ENCODE peak calls at places on chromosomes 2 and 18, in five cellular contexts. E is CD8-positive, alpha-beta memory T cell; P is mesenchymal stem cell; N is neuronal stem cell; K is right cardiac atrium. R is an unnamed sample.

GRCh38 chr2:151241224-151241623 is 20.4 kb downstream of the RBM43 start:
- DNase-seq in E (no peak), K (no peak), P (no peak), N (no peak), R (no peak)

GRCh38 chr2:667332-668000 is 9.7 kb downstream of the TMEM18 start:
- DNase-seq in P (peak; percentile 70), N (no peak), K (no peak), E (no peak), R (no peak)

GRCh38 chr2:44170337-44170736 is 1.7 kb downstream of the PPM1B start:
- DNase-seq in N (no peak), E (no peak), P (peak; percentile 64), K (no peak), R (peak; percentile 11)

GRCh38 chr18:43965691-43966090 is 688.4 kb upstream of the SYT4 start:
- DNase-seq in K (no peak), P (peak; percentile 69), E (no peak), N (no peak), R (no peak)

GRCh38 chr18:43663159-43663558 is 385.9 kb upstream of the SYT4 start:
- DNase-seq in E (no peak), N (no peak), P (no peak), K (no peak), R (no peak)

GRCh38 chr2:105425936-105426625 is 27.2 kb upstream of the FHL2 start:
- DNase-seq in K (no peak), P (no peak), N (no peak), E (no peak), R (no peak)

GRCh38 chr18:35730738-35731370 is 149.3 kb downstream of the GALNT1 start:
- DNase-seq in E (no peak), N (no peak), K (peak; percentile 54), P (no peak), R (peak; percentile 21)

GRCh38 chr2:24793752-24794477 is 690 bp downstream of the CENPO start:
- DNase-seq in E (no peak), K (no peak), N (peak; percentile 49), P (peak; percentile 75), R (peak; percentile 78)

GRCh38 chr2:147051814-147052213 is 793.0 kb upstream of the ACVR2A start:
- DNase-seq in N (no peak), P (no peak), E (no peak), K (no peak), R (no peak)

GRCh38 chr2:46276652-46277051 is 20.6 kb upstream of the EPAS1 start:
- DNase-seq in E (no peak), N (no peak), K (no peak), P (no peak), R (no peak)

GRCh38 chr2:113232730-113233129 is 46.0 kb downstream of the PAX8 start:
- DNase-seq in P (no peak), N (no peak), K (no peak), E (no peak), R (no peak)

GRCh38 chr2:178064051-178064450 is 8.5 kb downstream of the PDE11A start:
- DNase-seq in P (no peak), N (no peak), E (no peak), K (no peak), R (no peak)

GRCh38 chr2:174878537-174879147 is 114.4 kb upstream of the CHRNA1 start:
- DNase-seq in E (no peak), N (no peak), P (no peak), K (no peak), R (peak; percentile 21)

DNA sequence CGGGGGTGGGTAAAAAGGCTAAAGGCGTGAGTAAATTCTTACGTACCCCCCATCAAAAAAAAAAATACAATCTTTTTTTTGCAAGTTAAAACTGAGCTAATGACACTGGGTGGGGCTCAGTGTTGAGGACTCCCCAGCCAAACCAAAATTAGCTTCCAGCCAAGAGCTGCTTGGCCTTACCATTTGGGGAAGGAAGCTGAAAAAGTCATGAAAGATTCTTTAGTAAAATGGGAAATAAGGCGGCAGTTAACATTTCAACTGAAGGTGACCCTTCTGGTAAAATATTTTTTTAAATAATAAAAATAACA is 16.4 kb downstream of the SMAD7 start:
- DNase-seq in E (no peak), P (no peak), K (no peak), N (no peak), R (no peak)
- H3K4me1 ChIP-seq in E (peaks cover 90% of the 10 kb centered on the region), P (peaks cover 64% of the 10 kb centered on the region), K (peaks cover 68% of the 10 kb centered on the region), N (peaks cover 21% of the 10 kb centered on the region), R (peaks cover 27% of the 10 kb centered on the region)

DNA sequence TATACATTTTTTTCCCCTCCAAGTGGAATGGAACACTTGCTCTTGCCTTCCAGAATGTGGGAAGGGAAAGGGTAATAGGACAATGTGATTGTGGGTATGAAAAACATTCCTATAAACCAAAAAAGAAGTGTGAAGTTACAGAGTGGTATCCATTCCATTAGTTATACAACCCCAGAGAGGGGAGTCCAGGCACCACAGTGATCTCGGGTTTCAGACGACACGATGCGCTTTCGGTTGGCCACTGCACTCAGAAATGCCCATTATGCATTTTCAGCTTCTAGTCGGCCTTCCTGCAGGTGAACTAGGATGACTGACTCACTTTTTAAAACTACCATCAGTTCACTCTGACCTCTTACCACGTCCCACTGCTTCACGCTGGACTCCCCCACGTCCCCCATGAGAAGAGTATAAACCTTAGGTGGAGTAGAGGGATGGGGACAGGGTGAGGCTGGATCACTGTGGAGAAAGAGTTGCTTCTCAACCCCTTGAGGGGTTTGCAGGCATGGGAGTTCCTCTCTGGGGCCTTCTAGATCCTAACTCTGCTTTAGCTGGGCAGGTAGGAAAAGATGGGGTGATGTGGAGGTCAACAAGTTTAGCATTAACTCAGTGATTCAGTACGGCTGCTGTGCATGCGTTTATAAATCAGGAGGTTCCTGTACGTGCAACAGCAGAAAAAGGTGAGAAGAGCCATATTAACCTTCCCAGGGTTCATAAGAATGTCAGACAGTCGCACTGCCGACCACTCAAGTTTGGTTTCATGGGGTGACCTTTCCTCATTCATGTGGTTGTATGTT is 50.5 kb downstream of the ZNF532 start:
- DNase-seq in K (no peak), N (no peak), E (no peak), P (no peak), R (no peak)
- H3K4me1 ChIP-seq in K (peaks cover 13% of the 10 kb centered on the region), N (peaks cover 18% of the 10 kb centered on the region), E (no peaks in the 10 kb centered on the region), P (peaks cover 23% of the 10 kb centered on the region), R (peaks cover 43% of the 10 kb centered on the region)

GRCh38 chr2:85585781-85586105 is 1.5 kb downstream of the VAMP5 start:
- DNase-seq in K (no peak), N (no peak), E (no peak), P (peak; percentile 81), R (no peak)

GRCh38 chr2:85584354-85584856 is at the start of gene VAMP5:
- DNase-seq in N (no peak), K (peak; percentile 83), P (no peak), E (peak; percentile 43), R (peak; percentile 49)

GRCh38 chr2:85582467-85582866 is 1.8 kb upstream of the VAMP5 start:
- DNase-seq in N (no peak), K (no peak), P (no peak), E (no peak), R (no peak)

GRCh38 chr2:85583667-85584353 is 421 bp upstream of the VAMP5 start:
- DNase-seq in N (no peak), E (no peak), K (no peak), P (no peak), R (no peak)

GRCh38 chr2:85584857-85585780 is 888 bp downstream of the VAMP5 start:
- DNase-seq in N (no peak), E (no peak), P (peak; percentile 70), K (peak; percentile 73), R (no peak)
- H3K4me1 ChIP-seq in N (peaks cover 15% of the 10 kb centered on the region), E (peaks cover 44% of the 10 kb centered on the region), P (peaks cover 24% of the 10 kb centered on the region), K (peaks cover 23% of the 10 kb centered on the region), R (no peaks in the 10 kb centered on the region)

GRCh38 chr18:10205136-10205535 is 249.3 kb upstream of the APCDD1 start:
- DNase-seq in N (no peak), P (no peak), E (no peak), K (no peak), R (no peak)

GRCh38 chr18:10201226-10201625 is 253.2 kb upstream of the APCDD1 start:
- DNase-seq in E (no peak), N (no peak), P (no peak), K (no peak), R (no peak)

GRCh38 chr18:10202947-10203346 is 251.5 kb upstream of the APCDD1 start:
- DNase-seq in P (peak; percentile 5), E (no peak), K (no peak), N (peak; percentile 29), R (peak; percentile 80)

GRCh38 chr18:10197097-10197496 is 257.3 kb upstream of the APCDD1 start:
- DNase-seq in P (no peak), N (no peak), K (no peak), E (no peak), R (no peak)

DNA sequence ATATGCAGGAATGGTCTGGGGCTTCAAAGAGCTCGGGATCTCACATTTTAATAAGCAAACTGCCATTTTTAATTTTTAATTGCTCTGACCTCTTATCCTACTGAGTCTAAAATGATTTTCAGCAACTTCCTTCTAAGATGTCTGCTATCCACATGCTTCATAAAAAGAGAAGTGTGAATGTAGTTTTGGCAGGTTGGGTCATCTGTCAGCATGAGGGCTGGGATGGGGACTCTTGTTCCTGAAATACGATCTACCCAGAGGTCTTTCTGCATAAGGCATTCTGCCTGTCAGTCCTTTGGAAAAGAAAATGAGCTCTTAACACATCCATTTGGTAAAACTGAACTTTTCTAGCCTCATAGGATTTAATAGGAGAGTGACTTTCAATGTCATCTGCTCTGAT is 252.8 kb upstream of the APCDD1 start:
- DNase-seq in E (no peak), N (no peak), P (no peak), K (no peak), R (no peak)
- H3K4me1 ChIP-seq in E (no peaks in the 10 kb centered on the region), N (peaks cover 12% of the 10 kb centered on the region), P (peaks cover 2% of the 10 kb centered on the region), K (no peaks in the 10 kb centered on the region), R (peaks cover 17% of the 10 kb centered on the region)

DNA sequence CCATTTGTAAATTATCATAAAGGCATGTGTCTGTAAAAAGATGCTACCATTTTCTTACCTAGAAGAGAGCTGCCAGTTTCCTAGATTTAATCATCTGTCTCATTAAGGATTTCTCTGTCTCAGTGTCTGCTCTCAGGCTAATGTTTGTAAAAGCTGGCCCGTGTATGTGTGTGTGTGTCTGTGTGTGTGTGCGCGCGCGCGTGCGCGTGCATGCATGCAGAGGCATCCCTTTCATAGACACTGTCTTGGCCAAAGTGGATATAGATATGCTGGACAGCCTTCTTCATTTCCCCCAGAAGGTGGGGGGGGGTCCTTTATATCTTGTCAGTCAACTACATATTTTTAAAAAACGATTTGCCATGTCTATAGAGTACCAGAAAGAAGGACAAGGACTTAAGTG is 19.0 kb downstream of the MGAT5 start:
- DNase-seq in P (no peak), K (no peak), E (no peak), N (no peak), R (no peak)
- H3K4me1 ChIP-seq in P (peaks cover 15% of the 10 kb centered on the region), K (peaks cover 11% of the 10 kb centered on the region), E (peaks cover 15% of the 10 kb centered on the region), N (no peaks in the 10 kb centered on the region), R (no peaks in the 10 kb centered on the region)

GRCh38 chr18:45167631-45168225 is 447.5 kb upstream of the SLC14A2 start:
- DNase-seq in E (no peak), P (peak; percentile 91), K (no peak), N (no peak), R (no peak)
- H3K4me1 ChIP-seq in E (no peaks in the 10 kb centered on the region), P (peaks cover 4% of the 10 kb centered on the region), K (no peaks in the 10 kb centered on the region), N (no peaks in the 10 kb centered on the region), R (no peaks in the 10 kb centered on the region)

GRCh38 chr2:65030481-65030880 is 25.7 kb upstream of the CEP68 start:
- DNase-seq in E (no peak), P (no peak), K (no peak), N (no peak), R (no peak)

GRCh38 chr2:65032016-65032975 is 23.9 kb upstream of the CEP68 start:
- DNase-seq in E (no peak), P (no peak), K (no peak), N (no peak), R (no peak)

GRCh38 chr2:65030933-65031332 is 25.3 kb upstream of the CEP68 start:
- DNase-seq in N (no peak), K (no peak), E (no peak), P (no peak), R (no peak)

GRCh38 chr2:65033178-65033577 is 23.0 kb upstream of the CEP68 start:
- DNase-seq in P (peak; percentile 18), E (no peak), K (no peak), N (no peak), R (no peak)

GRCh38 chr2:65031341-65032015 is 24.7 kb upstream of the CEP68 start:
- DNase-seq in E (no peak), K (no peak), P (no peak), N (no peak), R (peak; percentile 39)
- H3K4me1 ChIP-seq in E (peaks cover 26% of the 10 kb centered on the region), K (peaks cover 6% of the 10 kb centered on the region), P (no peaks in the 10 kb centered on the region), N (peaks cover 7% of the 10 kb centered on the region), R (peaks cover 9% of the 10 kb centered on the region)